ENCODE peak calls at places on chromosomes 12 and 14, in eight cellular contexts. D is IMR-90, E is upper lobe of left lung, V is upper lobe of right lung, S is left ventricle myocardium inferior, P is uterus, R is AG04450, F is transverse colon. L is an unnamed sample.

GRCh38 chr12:116659771-116660481 is 77.9 kb downstream of the SPRING1 start:
- DNase-seq in D (peak; percentile 49), E (no peak), V (no peak), S (no peak), P (no peak), R (no peak), F (no peak), L (no peak)

GRCh38 chr14:98144964-98145363 is 1127.0 kb downstream of the BCL11B start:
- DNase-seq in D (no peak), E (no peak), V (no peak), S (no peak), P (no peak), R (no peak), F (no peak), L (no peak)

GRCh38 chr12:27142102-27142721 is 59.8 kb upstream of the C12orf71 start:
- DNase-seq in D (peak; percentile 84), E (peak; percentile 64), V (no peak), S (no peak), P (peak; percentile 30), R (peak; percentile 53), F (peak; percentile 57), L (peak; percentile 25)

GRCh38 chr12:83161451-83161850 is 474.7 kb downstream of the TMTC2 start:
- DNase-seq in D (peak; percentile 4), E (no peak), V (no peak), S (no peak), P (no peak), R (no peak), F (no peak), L (no peak)

GRCh38 chr14:104148433-104149277 is 10.3 kb downstream of the KIF26A start:
- DNase-seq in D (no peak), E (no peak), V (no peak), S (peak; percentile 14), P (no peak), R (no peak), F (no peak), L (no peak)

GRCh38 chr14:24179961-24180726 is 8.3 kb downstream of the REC8 start:
- DNase-seq in D (peak; percentile 90), E (no peak), V (peak; percentile 50), S (no peak), P (no peak), R (peak; percentile 27), F (no peak), L (no peak)

GRCh38 chr12:2858944-2859352 is 2.1 kb upstream of the TEX52 start:
- DNase-seq in D (no peak), E (no peak), V (no peak), S (peak; percentile 23), P (peak; percentile 31), R (no peak), F (no peak), L (no peak)

GRCh38 chr14:89419973-89420482 is 3.0 kb upstream of the FOXN3 start:
- DNase-seq in D (no peak), E (no peak), V (no peak), S (no peak), P (no peak), R (no peak), F (no peak), L (no peak)

GRCh38 chr12:97681612-97682504 is 219.3 kb downstream of the RMST start:
- DNase-seq in D (no peak), E (no peak), V (no peak), S (no peak), P (no peak), R (no peak), F (no peak), L (no peak)

GRCh38 chr12:32273063-32273521 is 126.3 kb upstream of the FGD4 start:
- DNase-seq in D (peak; percentile 90), E (no peak), V (no peak), S (no peak), P (no peak), R (no peak), F (no peak), L (no peak)

GRCh38 chr12:108914031-108914630 is 34.2 kb downstream of the DAO start:
- DNase-seq in D (no peak), E (no peak), V (no peak), S (no peak), P (no peak), R (no peak), F (no peak), L (no peak)

GRCh38 chr12:124296295-124296915 is 1.5 kb downstream of the RFLNA start:
- DNase-seq in D (no peak), E (no peak), V (no peak), S (no peak), P (no peak), R (no peak), F (peak; percentile 86), L (no peak)

GRCh38 chr12:108193922-108194321 is 64.8 kb downstream of the WSCD2 start:
- DNase-seq in D (peak; percentile 3), E (no peak), V (no peak), S (no peak), P (peak; percentile 31), R (no peak), F (no peak), L (no peak)

GRCh38 chr14:76993743-76994142 is 34.8 kb downstream of the IRF2BPL start:
- DNase-seq in D (no peak), E (no peak), V (no peak), S (no peak), P (no peak), R (no peak), F (no peak), L (no peak)

GRCh38 chr14:80850197-80850814 is 91.2 kb downstream of the CEP128 start:
- DNase-seq in D (peak; percentile 68), E (no peak), V (no peak), S (no peak), P (no peak), R (peak; percentile 20), F (no peak), L (no peak)

GRCh38 chr14:36941783-36942521 is 230.5 kb downstream of the SLC25A21 start:
- DNase-seq in D (peak; percentile 64), E (peak; percentile 56), V (peak; percentile 84), S (peak; percentile 66), P (peak; percentile 56), R (no peak), F (peak; percentile 72), L (peak; percentile 17)

GRCh38 chr12:123995023-123995422 is 22.0 kb downstream of the ZNF664 start:
- DNase-seq in D (peak; percentile 81), E (no peak), V (no peak), S (no peak), P (no peak), R (no peak), F (no peak), L (no peak)

GRCh38 chr14:75176142-75176820 is at the start of gene TMED10:
- DNase-seq in D (peak; percentile 85), E (peak; percentile 85), V (peak; percentile 94), S (peak; percentile 88), P (peak; percentile 87), R (peak; percentile 59), F (peak; percentile 93), L (peak; percentile 93)

GRCh38 chr12:68755536-68756243 is 9.7 kb downstream of the SLC35E3 start:
- DNase-seq in D (no peak), E (no peak), V (no peak), S (no peak), P (no peak), R (no peak), F (no peak), L (no peak)
- H3K27me3 ChIP-seq in D (no peaks in the 10 kb centered on the region), E (no peaks in the 10 kb centered on the region), V (no peaks in the 10 kb centered on the region), S (no peaks in the 10 kb centered on the region), P (no peaks in the 10 kb centered on the region), R (no peaks in the 10 kb centered on the region), F (no peaks in the 10 kb centered on the region), L (no peaks in the 10 kb centered on the region)

DNA sequence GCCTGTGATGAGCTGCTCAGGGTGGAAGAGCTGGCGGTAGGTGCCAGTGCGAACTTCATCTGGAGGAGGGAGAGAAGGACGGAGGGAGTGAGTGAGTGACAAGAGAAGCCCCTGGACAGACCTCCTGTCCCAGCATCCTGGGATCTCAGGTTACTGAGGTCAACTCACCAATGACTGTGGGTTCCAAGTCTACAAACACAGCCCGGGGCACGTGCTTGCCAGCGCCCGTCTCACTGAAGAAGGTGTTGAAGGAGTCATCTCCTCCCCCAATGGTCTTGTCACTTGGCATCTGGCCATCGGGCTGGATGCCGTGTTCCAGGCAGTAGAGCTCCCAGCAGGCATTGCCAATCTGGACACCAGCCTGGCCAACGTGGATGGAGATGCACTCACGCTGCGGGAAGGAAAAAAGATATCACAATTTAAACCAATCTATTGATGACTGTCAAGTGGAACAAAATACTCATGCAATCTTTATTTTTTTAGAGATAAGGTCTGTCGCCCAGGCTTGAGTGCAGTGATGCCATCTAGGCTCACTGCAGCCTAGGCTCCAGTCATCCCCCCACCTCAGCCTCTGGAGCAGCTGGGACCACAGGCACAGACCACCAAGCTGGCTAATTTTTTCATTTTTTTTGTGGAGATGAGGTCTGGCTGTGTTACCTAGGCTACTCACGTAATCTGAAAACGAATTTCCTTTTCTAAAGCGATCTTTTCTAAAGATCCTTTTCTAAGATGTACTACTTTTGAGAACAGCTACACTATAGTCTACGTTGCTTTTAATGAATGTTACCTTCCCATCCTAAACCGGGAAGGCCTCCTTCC is 1.7 kb downstream of the TUBA1B start:
- DNase-seq in D (no peak), E (no peak), V (no peak), S (peak; percentile 43), P (no peak), R (no peak), F (no peak), L (no peak)
- H3K27ac ChIP-seq in D (peak overlapping the region; percentile 69), E (peak overlapping the region; percentile 99), V (peak overlapping the region; percentile 100), S (peak overlapping the region; percentile 100), P (peak overlapping the region; percentile 100), R (peak overlapping the region; percentile 98), F (peak overlapping the region; percentile 100), L (peak overlapping the region; percentile 94)

GRCh38 chr12:57404966-57405640 is 25.7 kb downstream of the R3HDM2 start:
- DNase-seq in D (no peak), E (no peak), V (no peak), S (no peak), P (no peak), R (no peak), F (no peak), L (no peak)

GRCh38 chr12:57416039-57416996 is 14.5 kb downstream of the R3HDM2 start:
- DNase-seq in D (peak; percentile 57), E (no peak), V (no peak), S (no peak), P (no peak), R (no peak), F (no peak), L (no peak)

GRCh38 chr12:57410534-57410933 is 20.3 kb downstream of the R3HDM2 start:
- DNase-seq in D (no peak), E (no peak), V (no peak), S (no peak), P (no peak), R (no peak), F (no peak), L (no peak)
- H3K27me3 ChIP-seq in D (no peaks in the 10 kb centered on the region), E (no peaks in the 10 kb centered on the region), V (no peaks in the 10 kb centered on the region), S (no peaks in the 10 kb centered on the region), P (no peaks in the 10 kb centered on the region), R (no peaks in the 10 kb centered on the region), F (no peaks in the 10 kb centered on the region), L (no peaks in the 10 kb centered on the region)

DNA sequence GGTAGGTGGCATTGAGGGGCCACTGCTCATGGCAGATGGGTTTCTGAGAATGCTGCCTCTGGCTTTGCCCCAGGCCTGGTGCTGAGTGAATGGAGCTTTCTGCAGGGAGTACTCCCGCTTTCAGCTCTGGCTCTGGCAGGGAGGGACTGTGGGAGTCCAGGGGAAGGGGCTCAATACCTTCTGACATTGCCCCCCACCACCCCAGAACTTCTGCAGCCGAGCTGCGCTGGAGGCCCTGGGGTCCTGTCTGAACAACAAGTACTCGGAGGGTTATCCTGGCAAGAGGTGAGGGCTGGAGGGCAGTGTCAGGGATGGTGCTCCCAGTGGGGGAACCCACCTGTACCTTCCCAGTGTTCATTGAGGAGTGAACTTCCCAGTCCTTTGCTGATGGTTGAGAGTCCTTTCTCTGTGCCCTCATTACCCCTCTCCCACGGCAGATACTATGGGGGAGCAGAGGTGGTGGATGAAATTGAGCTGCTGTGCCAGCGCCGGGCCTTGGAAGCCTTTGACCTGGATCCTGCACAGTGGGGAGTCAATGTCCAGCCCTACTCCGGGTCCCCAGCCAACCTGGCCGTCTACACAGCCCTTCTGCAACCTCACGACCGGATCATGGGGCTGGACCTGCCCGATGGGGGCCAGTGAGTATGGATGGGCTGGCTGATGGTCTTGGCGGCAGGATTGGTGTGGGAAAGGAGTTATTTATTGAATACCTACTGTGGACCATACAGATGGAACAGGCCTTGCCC is 1.9 kb downstream of the SHMT2 start:
- DNase-seq in D (no peak), E (no peak), V (no peak), S (peak; percentile 5), P (no peak), R (no peak), F (no peak), L (no peak)
- H3K27ac ChIP-seq in D (peak overlapping the region; percentile 94), E (peak overlapping the region; percentile 4), V (no peak overlapping the region), S (no peak overlapping the region), P (no peak overlapping the region), R (no peak overlapping the region), F (no peak overlapping the region), L (no peak overlapping the region)

L was measured in CD4-positive, alpha-beta T cell.